ENCODE peak calls at places on chromosomes 12 and 14, in eight cellular contexts. M is keratinocyte, U is neural progenitor cell, P is astrocyte, E is GM23338, Y is HCT116, I is PC-3, Q is mammary epithelial cell. B is an unnamed sample.

GRCh38 chr12:40435251-40435650 is 210.5 kb downstream of the LRRK2 start:
- DNase-seq in Y (no peak), P (no peak), U (no peak), M (no peak), I (no peak), E (no peak), Q (no peak), B (no peak)

GRCh38 chr14:39617537-39617936 is 185.3 kb upstream of the FBXO33 start:
- DNase-seq in E (no peak), M (no peak), Q (no peak), I (peak), P (no peak), U (no peak), Y (no peak), B (no peak)

GRCh38 chr14:48023881-48024280 is 348.5 kb upstream of the MDGA2 start:
- DNase-seq in I (no peak), M (no peak), Y (no peak), Q (no peak), E (no peak), P (no peak), U (no peak), B (no peak)

GRCh38 chr12:107992870-107993451 is 136.1 kb upstream of the WSCD2 start:
- DNase-seq in U (peak), E (peak), I (peak), M (peak), P (peak), Q (peak), Y (peak), B (peak)

GRCh38 chr12:49357099-49357678 is 10.1 kb upstream of the SPATS2 start:
- DNase-seq in Q (peak), M (no peak), P (no peak), Y (no peak), U (peak), I (peak), E (peak), B (peak)

GRCh38 chr12:104588048-104588942 is 131.5 kb downstream of the CHST11 start:
- DNase-seq in M (peak), E (no peak), P (peak), Y (peak), Q (peak), I (peak), U (no peak), B (peak)

GRCh38 chr14:22472935-22473854 is 115.8 kb downstream of the DAD1 start:
- DNase-seq in E (peak), M (no peak), I (peak), Q (peak), Y (peak), P (no peak), U (peak), B (peak)

GRCh38 chr12:111441107-111441928 is 35.6 kb downstream of the SH2B3 start:
- DNase-seq in E (no peak), Q (no peak), P (no peak), M (no peak), U (no peak), I (no peak), Y (no peak), B (no peak)

GRCh38 chr12:69994593-69995222 is 169.7 kb downstream of the MYRFL start:
- DNase-seq in U (no peak), M (no peak), Y (no peak), E (no peak), I (no peak), Q (no peak), P (no peak), B (no peak)

GRCh38 chr12:452667-453210 is 7.0 kb upstream of the B4GALNT3 start:
- DNase-seq in E (no peak), P (no peak), Q (no peak), Y (no peak), M (no peak), I (no peak), U (no peak), B (no peak)

GRCh38 chr12:98373019-98373554 is 142.3 kb upstream of the TMPO start:
- DNase-seq in Y (peak), P (peak), E (peak), Q (peak), U (peak), M (no peak), I (peak), B (peak)

GRCh38 chr12:54958048-54958658 is 26.4 kb downstream of the TESPA1 start:
- DNase-seq in M (peak), Q (peak), P (peak), U (peak), E (peak), I (peak), Y (peak), B (peak)

GRCh38 chr12:106645074-106645421 is 62.2 kb downstream of the RFX4 start:
- DNase-seq in M (no peak), Q (peak), P (peak), U (no peak), E (no peak), Y (no peak), I (peak), B (no peak)

GRCh38 chr14:104749111-104749649 is 3.8 kb upstream of the SIVA1 start:
- DNase-seq in Y (no peak), U (peak), E (no peak), I (peak), P (peak), Q (peak), M (no peak), B (peak)

GRCh38 chr12:3644103-3644502 is 108.8 kb downstream of the CRACR2A start:
- DNase-seq in P (no peak), M (no peak), Y (no peak), U (no peak), E (no peak), Q (no peak), I (no peak), B (no peak)

GRCh38 chr12:71665109-71665476 is 992 bp downstream of the THAP2 start:
- DNase-seq in U (no peak), I (peak), Q (no peak), M (no peak), Y (no peak), P (no peak), E (no peak), B (no peak)

GRCh38 chr14:63852271-63852816 is 460 bp upstream of the SYNE2 start:
- DNase-seq in M (no peak), I (no peak), P (peak), Q (no peak), Y (no peak), U (no peak), E (peak), B (peak)

GRCh38 chr12:107447336-107447735 is 238.3 kb upstream of the PWP1 start:
- DNase-seq in I (no peak), M (no peak), U (no peak), E (no peak), Y (no peak), P (no peak), Q (peak), B (no peak)

GRCh38 chr14:69351385-69351784 is 46.7 kb downstream of the ERH start:
- DNase-seq in I (no peak), Q (no peak), U (no peak), P (no peak), Y (no peak), M (no peak), E (no peak), B (no peak)

GRCh38 chr12:57694459-57695019 is 607 bp downstream of the OS9 start:
- DNase-seq in I (peak), P (no peak), Q (peak), M (no peak), U (peak), E (no peak), Y (no peak), B (peak)

GRCh38 chr12:64451687-64452558 is at the start of gene TBK1:
- DNase-seq in Y (peak), P (peak), U (peak), I (peak), M (peak), E (peak), Q (peak), B (peak)

GRCh38 chr12:122029620-122030426 is 8.1 kb downstream of the BCL7A start:
- DNase-seq in Q (peak), U (no peak), Y (no peak), M (no peak), I (no peak), P (no peak), E (no peak), B (no peak)

GRCh38 chr12:87086118-87086891 is 830.1 kb upstream of the MGAT4C start:
- DNase-seq in Y (no peak), M (no peak), E (no peak), I (peak), U (no peak), Q (peak), P (peak), B (peak)

GRCh38 chr14:51743588-51744000 is 91.9 kb downstream of the FRMD6 start:
- DNase-seq in E (no peak), P (no peak), Q (no peak), M (no peak), Y (no peak), I (no peak), U (no peak), B (no peak)

GRCh38 chr12:114319422-114319821 is 86.5 kb downstream of the TBX5 start:
- DNase-seq in U (no peak), Q (no peak), Y (no peak), E (no peak), I (no peak), M (no peak), P (peak), B (peak)

GRCh38 chr12:6223545-6223944 is 23.3 kb downstream of the CD9 start:
- DNase-seq in M (no peak), I (no peak), Y (no peak), P (no peak), E (no peak), U (no peak), Q (no peak), B (no peak)
- H3K4me3 ChIP-seq in M (no peak), I (no peak), Y (no peak), P (no peak), E (no peak), U (no peak), Q (no peak), B (no peak)

GRCh38 chr14:60510254-60510975 is 1.5 kb downstream of the SIX6 start:
- DNase-seq in P (no peak), I (no peak), Q (no peak), Y (no peak), M (no peak), E (peak), U (no peak), B (no peak)
- TF ChIP-seq EZH2 in P (no peak), I (no peak), Q (peak), Y (no peak), M (no peak), E (peak), U (no peak), B (peak)

GRCh38 chr14:102162488-102162887 is 22.8 kb downstream of the WDR20 start:
- DNase-seq in U (no peak), Y (no peak), M (no peak), I (no peak), P (no peak), E (no peak), Q (no peak), B (no peak)
- H3K4me3 ChIP-seq in U (no peak), Y (no peak), M (no peak), I (no peak), P (no peak), E (no peak), Q (no peak), B (no peak)

DNA sequence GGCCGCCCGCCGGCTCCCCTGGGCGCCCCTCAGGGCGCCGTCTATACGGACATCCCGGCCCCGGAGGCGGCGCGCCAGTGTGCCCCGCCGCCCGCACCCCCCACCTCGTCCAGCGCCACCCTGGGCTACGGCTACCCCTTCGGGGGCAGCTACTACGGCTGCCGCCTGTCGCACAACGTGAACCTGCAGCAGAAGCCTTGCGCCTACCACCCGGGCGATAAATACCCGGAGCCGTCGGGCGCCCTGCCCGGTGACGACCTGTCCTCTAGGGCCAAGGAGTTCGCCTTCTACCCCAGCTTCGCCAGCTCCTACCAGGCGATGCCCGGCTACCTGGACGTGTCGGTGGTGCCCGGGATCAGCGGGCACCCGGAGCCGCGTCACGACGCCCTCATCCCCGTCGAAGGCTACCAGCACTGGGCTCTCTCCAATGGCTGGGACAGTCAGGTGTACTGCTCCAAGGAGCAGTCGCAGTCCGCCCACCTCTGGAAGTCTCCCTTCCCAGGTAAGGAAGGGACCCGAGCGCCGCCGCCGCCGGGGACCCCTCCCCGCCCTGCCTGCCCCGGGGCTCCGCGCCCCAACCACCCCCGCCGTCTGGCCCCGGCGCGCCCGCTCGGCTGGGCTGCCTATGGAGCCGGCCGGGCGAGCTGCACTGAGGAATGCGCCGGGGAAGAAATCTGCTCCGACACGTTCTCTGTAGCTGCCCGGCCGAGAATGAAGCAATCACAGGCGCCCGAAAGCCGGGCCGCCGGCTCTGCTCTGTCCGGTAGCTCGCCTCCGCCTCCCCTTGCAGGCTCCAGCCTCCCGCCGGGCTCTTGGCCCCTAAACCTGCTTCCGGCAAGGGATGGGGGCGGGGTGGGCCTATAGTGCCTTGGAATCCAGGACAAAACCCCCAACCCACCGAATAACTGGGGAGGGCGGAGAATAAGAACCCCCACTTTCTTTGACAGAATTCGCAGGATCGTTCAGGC is 794 bp downstream of the HOXC13 start:
- DNase-seq in M (peak), P (no peak), U (peak), E (peak), Y (no peak), Q (peak), I (peak), B (no peak)
- TF ChIP-seq EZH2 in M (no peak), P (peak), U (peak), E (peak), Y (no peak), Q (no peak), I (no peak), B (peak)

GRCh38 chr14:53127151-53127550 is 26.0 kb downstream of the DDHD1 start:
- DNase-seq in U (no peak), I (no peak), P (no peak), Q (no peak), M (no peak), E (no peak), Y (no peak), B (no peak)
- H3K4me3 ChIP-seq in U (no peak), I (no peak), P (no peak), Q (no peak), M (no peak), E (no peak), Y (no peak), B (peak)